ENCODE peak calls at places on chromosomes 5 and 9, in seven cellular contexts. One of them, this sample, is unnamed.

GRCh38 chr5:151627650-151628049 is 36.5 kb upstream of the FAT2 start:
- DNase-seq in activated CD4-positive, alpha-beta T cell treated with anti-CD3 and anti-CD28 coated beads, Interleukin-2, amount 50 U/mL, for 1 hour: no peak
- DNase-seq in A673: no peak
- DNase-seq in stimulated activated CD4-positive, alpha-beta T cell treated with anti-CD3 and anti-CD28 coated beads, TNF-alpha, amount 100 ng/mL, for 4 hours: no peak
- DNase-seq in iPS-NIHi11: no peak
- DNase-seq in uterus: no peak
- DNase-seq in activated CD8-positive, alpha-beta memory T cell treated with anti-CD3 and anti-CD28 coated beads for 48 hours: no peak
- DNase-seq in this sample: no peak

GRCh38 chr9:109907400-109907799 is 127.4 kb downstream of the PALM2AKAP2 start:
- DNase-seq in activated CD4-positive, alpha-beta T cell treated with anti-CD3 and anti-CD28 coated beads, Interleukin-2, amount 50 U/mL, for 1 hour: no peak
- DNase-seq in A673: no peak
- DNase-seq in stimulated activated CD4-positive, alpha-beta T cell treated with anti-CD3 and anti-CD28 coated beads, TNF-alpha, amount 100 ng/mL, for 4 hours: no peak
- DNase-seq in iPS-NIHi11: peak; percentile 24
- DNase-seq in uterus: peak; percentile 70
- DNase-seq in activated CD8-positive, alpha-beta memory T cell treated with anti-CD3 and anti-CD28 coated beads for 48 hours: no peak
- DNase-seq in this sample: no peak

GRCh38 chr9:24939099-24939850 is 393.6 kb upstream of the IZUMO3 start:
- DNase-seq in activated CD4-positive, alpha-beta T cell treated with anti-CD3 and anti-CD28 coated beads, Interleukin-2, amount 50 U/mL, for 1 hour: no peak
- DNase-seq in A673: no peak
- DNase-seq in stimulated activated CD4-positive, alpha-beta T cell treated with anti-CD3 and anti-CD28 coated beads, TNF-alpha, amount 100 ng/mL, for 4 hours: no peak
- DNase-seq in iPS-NIHi11: no peak
- DNase-seq in uterus: no peak
- DNase-seq in activated CD8-positive, alpha-beta memory T cell treated with anti-CD3 and anti-CD28 coated beads for 48 hours: no peak
- DNase-seq in this sample: no peak

GRCh38 chr5:123756325-123756664 is 244.3 kb downstream of the CSNK1G3 start:
- DNase-seq in activated CD4-positive, alpha-beta T cell treated with anti-CD3 and anti-CD28 coated beads, Interleukin-2, amount 50 U/mL, for 1 hour: no peak
- DNase-seq in A673: no peak
- DNase-seq in stimulated activated CD4-positive, alpha-beta T cell treated with anti-CD3 and anti-CD28 coated beads, TNF-alpha, amount 100 ng/mL, for 4 hours: no peak
- DNase-seq in iPS-NIHi11: no peak
- DNase-seq in uterus: no peak
- DNase-seq in activated CD8-positive, alpha-beta memory T cell treated with anti-CD3 and anti-CD28 coated beads for 48 hours: no peak
- DNase-seq in this sample: no peak

GRCh38 chr9:91159664-91160121 is 202.0 kb downstream of the AUH start:
- DNase-seq in activated CD4-positive, alpha-beta T cell treated with anti-CD3 and anti-CD28 coated beads, Interleukin-2, amount 50 U/mL, for 1 hour: no peak
- DNase-seq in A673: no peak
- DNase-seq in stimulated activated CD4-positive, alpha-beta T cell treated with anti-CD3 and anti-CD28 coated beads, TNF-alpha, amount 100 ng/mL, for 4 hours: no peak
- DNase-seq in iPS-NIHi11: no peak
- DNase-seq in uterus: no peak
- DNase-seq in activated CD8-positive, alpha-beta memory T cell treated with anti-CD3 and anti-CD28 coated beads for 48 hours: no peak
- DNase-seq in this sample: no peak

GRCh38 chr5:82183828-82184227 is 94.3 kb downstream of the RPS23 start:
- DNase-seq in activated CD4-positive, alpha-beta T cell treated with anti-CD3 and anti-CD28 coated beads, Interleukin-2, amount 50 U/mL, for 1 hour: no peak
- DNase-seq in A673: no peak
- DNase-seq in stimulated activated CD4-positive, alpha-beta T cell treated with anti-CD3 and anti-CD28 coated beads, TNF-alpha, amount 100 ng/mL, for 4 hours: no peak
- DNase-seq in iPS-NIHi11: no peak
- DNase-seq in uterus: no peak
- DNase-seq in activated CD8-positive, alpha-beta memory T cell treated with anti-CD3 and anti-CD28 coated beads for 48 hours: no peak
- DNase-seq in this sample: no peak

GRCh38 chr5:56815657-56816545 is 552 bp downstream of the MAP3K1 start:
- DNase-seq in activated CD4-positive, alpha-beta T cell treated with anti-CD3 and anti-CD28 coated beads, Interleukin-2, amount 50 U/mL, for 1 hour: peak; percentile 32
- DNase-seq in A673: peak; percentile 17
- DNase-seq in stimulated activated CD4-positive, alpha-beta T cell treated with anti-CD3 and anti-CD28 coated beads, TNF-alpha, amount 100 ng/mL, for 4 hours: peak; percentile 30
- DNase-seq in iPS-NIHi11: peak; percentile 31
- DNase-seq in uterus: peak; percentile 27
- DNase-seq in activated CD8-positive, alpha-beta memory T cell treated with anti-CD3 and anti-CD28 coated beads for 48 hours: no peak
- DNase-seq in this sample: no peak

GRCh38 chr5:136145030-136145429 is 12.4 kb downstream of the SMAD5 start:
- DNase-seq in activated CD4-positive, alpha-beta T cell treated with anti-CD3 and anti-CD28 coated beads, Interleukin-2, amount 50 U/mL, for 1 hour: no peak
- DNase-seq in A673: no peak
- DNase-seq in stimulated activated CD4-positive, alpha-beta T cell treated with anti-CD3 and anti-CD28 coated beads, TNF-alpha, amount 100 ng/mL, for 4 hours: no peak
- DNase-seq in iPS-NIHi11: no peak
- DNase-seq in uterus: no peak
- DNase-seq in activated CD8-positive, alpha-beta memory T cell treated with anti-CD3 and anti-CD28 coated beads for 48 hours: no peak
- DNase-seq in this sample: no peak

GRCh38 chr9:122201641-122202040 is 27.1 kb downstream of the LHX6 start:
- DNase-seq in activated CD4-positive, alpha-beta T cell treated with anti-CD3 and anti-CD28 coated beads, Interleukin-2, amount 50 U/mL, for 1 hour: no peak
- DNase-seq in A673: no peak
- DNase-seq in stimulated activated CD4-positive, alpha-beta T cell treated with anti-CD3 and anti-CD28 coated beads, TNF-alpha, amount 100 ng/mL, for 4 hours: no peak
- DNase-seq in iPS-NIHi11: no peak
- DNase-seq in uterus: no peak
- DNase-seq in activated CD8-positive, alpha-beta memory T cell treated with anti-CD3 and anti-CD28 coated beads for 48 hours: no peak
- DNase-seq in this sample: no peak